ENCODE peak calls at places on chromosome 11, in four cellular contexts. One of them, this sample, is unnamed.

GRCh38 chr11:66495401-66495844 is 15.0 kb upstream of the BBS1 start:
- DNase-seq in GM12878: no peak
- DNase-seq in H1: no peak
- DNase-seq in HEK293T: no peak
- DNase-seq in this sample: no peak

GRCh38 chr11:82701847-82702520 is 31.7 kb downstream of the FAM181B start:
- DNase-seq in H1: no peak
- DNase-seq in GM12878: no peak
- DNase-seq in HEK293T: peak; percentile 65
- DNase-seq in this sample: peak; percentile 37

GRCh38 chr11:108727665-108728064 is 62.8 kb downstream of the DDX10 start:
- DNase-seq in GM12878: no peak
- DNase-seq in H1: no peak
- DNase-seq in HEK293T: no peak
- DNase-seq in this sample: no peak

GRCh38 chr11:60252208-60252566 is 9.2 kb upstream of the MS4A4E start:
- DNase-seq in GM12878: no peak
- DNase-seq in HEK293T: no peak
- DNase-seq in H1: no peak
- DNase-seq in this sample: no peak

GRCh38 chr11:57513911-57514537 is 1.5 kb downstream of the SLC43A1 start:
- DNase-seq in HEK293T: no peak
- DNase-seq in H1: no peak
- DNase-seq in GM12878: no peak
- DNase-seq in this sample: no peak

GRCh38 chr11:36777302-36777701 is 179.3 kb upstream of the RAG2 start:
- DNase-seq in GM12878: no peak
- DNase-seq in H1: no peak
- DNase-seq in HEK293T: no peak
- DNase-seq in this sample: no peak

GRCh38 chr11:90229791-90230190 is 6.9 kb upstream of the CHORDC1 start:
- DNase-seq in GM12878: no peak
- DNase-seq in H1: no peak
- DNase-seq in HEK293T: no peak
- DNase-seq in this sample: no peak

GRCh38 chr11:132728026-132728425 is 804.3 kb downstream of the OPCML start:
- DNase-seq in GM12878: no peak
- DNase-seq in H1: no peak
- DNase-seq in HEK293T: no peak
- DNase-seq in this sample: no peak

GRCh38 chr11:104152941-104153340 is 11.0 kb downstream of the PDGFD start:
- DNase-seq in HEK293T: no peak
- DNase-seq in GM12878: no peak
- DNase-seq in H1: no peak
- DNase-seq in this sample: no peak

GRCh38 chr11:80505771-80506170 is 1064.9 kb upstream of the TENM4 start:
- DNase-seq in HEK293T: no peak
- DNase-seq in H1: no peak
- DNase-seq in GM12878: no peak
- DNase-seq in this sample: no peak
- TF ChIP-seq SUZ12 in HEK293T: no peak
- TF ChIP-seq SUZ12 in H1: no peak
- TF ChIP-seq SUZ12 in GM12878: no peak
- TF ChIP-seq SUZ12 in this sample: no peak

GRCh38 chr11:77208535-77208934 is 80.5 kb downstream of the MYO7A start:
- DNase-seq in GM12878: no peak
- DNase-seq in HEK293T: no peak
- DNase-seq in H1: no peak
- DNase-seq in this sample: no peak
- TF ChIP-seq SUZ12 in GM12878: no peak
- TF ChIP-seq SUZ12 in HEK293T: no peak
- TF ChIP-seq SUZ12 in H1: no peak
- TF ChIP-seq SUZ12 in this sample: no peak

DNA sequence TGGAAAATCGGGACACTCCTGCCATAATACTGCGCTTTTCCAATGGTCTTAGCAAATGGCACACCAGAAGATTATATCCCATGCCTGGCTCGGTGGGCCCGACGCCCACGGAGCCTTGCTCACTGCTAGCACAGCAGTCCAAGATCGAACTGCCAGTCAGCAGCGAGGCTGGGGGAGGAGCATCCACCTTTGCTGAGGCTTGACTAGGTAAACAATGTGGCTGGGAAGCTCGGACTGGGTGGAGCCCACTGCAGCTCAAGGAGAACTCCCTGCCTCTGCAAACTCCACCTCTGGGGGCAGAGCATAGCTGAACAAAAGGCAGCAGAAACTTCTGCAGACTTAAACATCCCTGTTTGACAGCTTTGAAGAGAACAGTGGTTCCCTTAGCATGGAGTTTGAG is 15.6 kb downstream of the PTH start:
- DNase-seq in HEK293T: no peak
- DNase-seq in H1: no peak
- DNase-seq in GM12878: no peak
- DNase-seq in this sample: peak; percentile 62
- TF ChIP-seq SUZ12 in HEK293T: no peak
- TF ChIP-seq SUZ12 in H1: no peak
- TF ChIP-seq SUZ12 in GM12878: no peak
- TF ChIP-seq SUZ12 in this sample: no peak

GRCh38 chr11:94201004-94201465 is 72.4 kb downstream of the PANX1 start:
- DNase-seq in GM12878: no peak
- DNase-seq in H1: no peak
- DNase-seq in HEK293T: no peak
- DNase-seq in this sample: peak; percentile 94
- TF ChIP-seq SUZ12 in GM12878: no peak
- TF ChIP-seq SUZ12 in H1: no peak
- TF ChIP-seq SUZ12 in HEK293T: no peak
- TF ChIP-seq SUZ12 in this sample: no peak

This sample was measured in HepG2.